ENCODE peak calls at places on chromosomes 4 and X, in eight cellular contexts. M is H9, J is transverse colon, R is psoas muscle, V is body of pancreas, Z is brain microvascular endothelial cell, E is cardiac muscle cell, Q is uterus. Y is an unnamed sample.

GRCh38 chr4:76341063-76341462 is 34.5 kb downstream of the STBD1 start:
- DNase-seq in M (no peak), J (no peak), R (no peak), V (no peak), Z (peak), E (peak), Q (no peak), Y (peak)

GRCh38 chr4:38131371-38132139 is 171.4 kb downstream of the PTTG2 start:
- DNase-seq in M (peak), J (peak), R (no peak), V (peak), Z (peak), E (peak), Q (peak), Y (no peak)

GRCh38 chr4:83207497-83208105 is 77.0 kb downstream of the COQ2 start:
- DNase-seq in M (no peak), J (peak), R (no peak), V (no peak), Z (peak), E (no peak), Q (no peak), Y (peak)

GRCh38 chr4:68951078-68951805 is at the start of gene UGT2A3:
- DNase-seq in M (peak), J (peak), R (no peak), V (peak), Z (no peak), E (no peak), Q (no peak), Y (no peak)

GRCh38 chr4:69718376-69719293 is 41.8 kb downstream of the SULT1B1 start:
- DNase-seq in M (no peak), J (no peak), R (no peak), V (no peak), Z (no peak), E (no peak), Q (no peak), Y (no peak)

GRCh38 chr4:118765399-118765798 is 70.5 kb downstream of the SEC24D start:
- DNase-seq in M (no peak), J (no peak), R (no peak), V (no peak), Z (peak), E (peak), Q (peak), Y (peak)

GRCh38 chrX:48974574-48974973 is 2.9 kb upstream of the KCND1 start:
- DNase-seq in M (no peak), J (no peak), R (no peak), V (no peak), Z (no peak), E (no peak), Q (no peak), Y (no peak)

GRCh38 chrX:357693-358471 is 28.8 kb downstream of the PPP2R3B start:
- DNase-seq in M (no peak), J (no peak), R (peak), V (no peak), Z (peak), E (no peak), Q (no peak), Y (no peak)

GRCh38 chr4:41189669-41190068 is 24.7 kb downstream of the APBB2 start:
- DNase-seq in M (no peak), J (no peak), R (no peak), V (no peak), Z (no peak), E (no peak), Q (no peak), Y (no peak)

GRCh38 chr4:8681391-8681790 is 88.8 kb downstream of the CPZ start:
- DNase-seq in M (no peak), J (no peak), R (no peak), V (no peak), Z (no peak), E (no peak), Q (no peak), Y (no peak)

GRCh38 chr4:189940178-189941004 is at the start of gene FRG1:
- DNase-seq in M (peak), J (peak), R (peak), V (peak), Z (peak), E (peak), Q (peak), Y (peak)

GRCh38 chr4:94764069-94764468 is 6.3 kb downstream of the BMPR1B start:
- DNase-seq in M (no peak), J (no peak), R (no peak), V (no peak), Z (no peak), E (no peak), Q (no peak), Y (no peak)

GRCh38 chr4:186910385-186910784 is 186.7 kb upstream of the FAT1 start:
- DNase-seq in M (no peak), J (no peak), R (no peak), V (no peak), Z (no peak), E (no peak), Q (no peak), Y (no peak)

GRCh38 chr4:47763279-47763678 is 74.6 kb downstream of the CORIN start:
- DNase-seq in M (no peak), J (no peak), R (no peak), V (no peak), Z (no peak), E (peak), Q (no peak), Y (no peak)

GRCh38 chr4:104752337-104752736 is 257.6 kb upstream of the CXXC4 start:
- DNase-seq in M (no peak), J (no peak), R (no peak), V (no peak), Z (no peak), E (no peak), Q (no peak), Y (no peak)

GRCh38 chr4:24734511-24734910 is 60.9 kb upstream of the SOD3 start:
- DNase-seq in M (no peak), J (no peak), R (no peak), V (no peak), Z (no peak), E (no peak), Q (no peak), Y (no peak)

GRCh38 chr4:24741915-24742314 is 53.5 kb upstream of the SOD3 start:
- DNase-seq in M (no peak), J (peak), R (no peak), V (no peak), Z (no peak), E (no peak), Q (no peak), Y (no peak)

GRCh38 chr4:24731448-24731847 is 63.9 kb upstream of the SOD3 start:
- DNase-seq in M (no peak), J (no peak), R (no peak), V (no peak), Z (no peak), E (no peak), Q (no peak), Y (no peak)

GRCh38 chr4:24730256-24731001 is 64.9 kb upstream of the SOD3 start:
- DNase-seq in M (no peak), J (peak), R (peak), V (peak), Z (no peak), E (no peak), Q (peak), Y (peak)

GRCh38 chr4:24736066-24736465 is 59.3 kb upstream of the SOD3 start:
- DNase-seq in M (peak), J (peak), R (no peak), V (peak), Z (peak), E (no peak), Q (no peak), Y (no peak)
- TF ChIP-seq CTCF in M (peak), J (peak), R (no peak), V (peak), Z (peak), E (peak), Q (no peak), Y (peak)

GRCh38 chrX:23035493-23035892 is 35.7 kb downstream of the DDX53 start:
- DNase-seq in M (peak), J (no peak), R (no peak), V (no peak), Z (no peak), E (peak), Q (no peak), Y (no peak)
- TF ChIP-seq CTCF in M (peak), J (no peak), R (no peak), V (no peak), Z (peak), E (no peak), Q (no peak), Y (no peak)

GRCh38 chr4:6686104-6686787 is 7.4 kb upstream of the S100P start:
- DNase-seq in M (no peak), J (no peak), R (no peak), V (no peak), Z (no peak), E (no peak), Q (no peak), Y (no peak)

GRCh38 chr4:6692379-6692778 is 1.3 kb upstream of the S100P start:
- DNase-seq in M (no peak), J (no peak), R (no peak), V (no peak), Z (no peak), E (no peak), Q (no peak), Y (no peak)

GRCh38 chr4:6689506-6689960 is 4.1 kb upstream of the S100P start:
- DNase-seq in M (peak), J (peak), R (no peak), V (no peak), Z (no peak), E (no peak), Q (no peak), Y (no peak)

GRCh38 chr4:6687947-6688878 is 5.5 kb upstream of the S100P start:
- DNase-seq in M (peak), J (no peak), R (no peak), V (no peak), Z (no peak), E (no peak), Q (no peak), Y (no peak)

GRCh38 chr4:6688879-6689505 is 4.7 kb upstream of the S100P start:
- DNase-seq in M (peak), J (peak), R (no peak), V (no peak), Z (peak), E (no peak), Q (no peak), Y (peak)
- TF ChIP-seq CTCF in M (no peak), J (no peak), R (no peak), V (no peak), Z (peak), E (peak), Q (no peak), Y (no peak)

GRCh38 chr4:170008376-170008775 is 17.8 kb downstream of the MFAP3L start:
- DNase-seq in M (no peak), J (no peak), R (no peak), V (no peak), Z (no peak), E (no peak), Q (no peak), Y (no peak)
- TF ChIP-seq CTCF in M (no peak), J (no peak), R (no peak), V (no peak), Z (peak), E (no peak), Q (no peak), Y (no peak)

DNA sequence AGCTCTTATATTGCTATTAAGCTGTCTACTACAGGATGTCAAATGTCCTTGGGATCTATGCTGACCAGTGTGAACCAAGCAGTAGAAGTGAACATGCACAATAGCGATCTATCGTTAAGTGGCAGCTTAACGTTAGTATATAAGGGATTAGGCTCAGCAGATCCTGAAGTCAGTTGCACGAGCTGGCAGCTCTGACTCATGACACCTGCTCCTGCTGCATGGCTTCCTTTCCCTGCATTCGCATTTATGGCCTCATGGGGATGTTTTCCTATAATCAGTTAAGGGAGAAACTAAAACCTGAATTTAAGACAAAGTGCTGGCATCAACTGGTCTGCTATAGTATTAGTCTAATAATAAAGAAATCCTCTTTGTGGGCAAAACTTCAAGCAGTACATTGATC is 12.7 kb upstream of the MCUB start:
- DNase-seq in M (no peak), J (no peak), R (no peak), V (no peak), Z (no peak), E (no peak), Q (no peak), Y (no peak)
- TF ChIP-seq CTCF in M (no peak), J (no peak), R (no peak), V (no peak), Z (no peak), E (no peak), Q (no peak), Y (no peak)

DNA sequence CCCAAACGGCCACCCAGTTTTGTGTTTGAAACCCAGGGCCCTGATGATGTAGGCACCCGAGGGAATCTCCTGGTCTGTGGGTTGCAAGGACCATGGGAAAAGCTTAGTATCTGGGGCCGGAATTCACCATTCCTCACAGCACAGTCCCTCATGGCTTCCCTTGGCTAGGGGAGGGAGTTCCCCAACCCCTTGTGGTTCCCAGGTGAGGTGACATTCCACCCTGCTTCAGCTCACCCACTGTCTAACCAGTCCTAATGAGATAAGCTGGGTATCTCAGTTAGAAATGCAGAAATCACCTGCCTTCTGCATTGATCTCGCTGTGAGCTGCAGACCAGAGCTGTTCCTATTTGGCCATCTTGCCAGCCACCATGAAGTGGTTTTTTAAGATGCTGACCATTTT is 84.0 kb downstream of the PRKG2 start:
- DNase-seq in M (peak), J (no peak), R (no peak), V (no peak), Z (no peak), E (no peak), Q (no peak), Y (no peak)
- TF ChIP-seq CTCF in M (no peak), J (no peak), R (no peak), V (no peak), Z (no peak), E (no peak), Q (no peak), Y (no peak)

DNA sequence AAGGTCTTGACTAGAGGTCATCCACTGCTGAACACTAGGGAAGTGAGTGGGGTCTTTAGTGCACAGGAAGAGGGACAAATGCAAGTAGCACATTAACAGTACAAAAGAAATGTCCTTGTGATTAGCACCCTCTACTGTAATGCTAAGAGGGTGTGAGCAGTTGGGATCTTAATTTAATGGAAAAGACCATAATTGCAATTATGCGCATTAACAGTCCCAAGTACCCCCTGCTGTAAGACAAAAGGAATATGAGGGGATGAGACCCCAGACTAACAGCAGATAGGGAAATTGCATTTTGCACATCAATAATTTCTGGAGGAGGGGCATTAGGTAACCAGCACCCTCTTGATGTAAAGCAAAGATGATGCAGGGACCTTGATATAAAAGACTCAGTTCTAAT is 285.0 kb downstream of the CHIC1 start:
- DNase-seq in M (no peak), J (no peak), R (no peak), V (no peak), Z (no peak), E (no peak), Q (no peak), Y (no peak)
- TF ChIP-seq CTCF in M (peak), J (no peak), R (no peak), V (no peak), Z (no peak), E (no peak), Q (no peak), Y (no peak)

GRCh38 chr4:24103434-24104168 is 213.8 kb upstream of the PPARGC1A start:
- DNase-seq in M (no peak), J (no peak), R (no peak), V (no peak), Z (peak), E (peak), Q (no peak), Y (no peak)
- TF ChIP-seq CTCF in M (no peak), J (no peak), R (no peak), V (no peak), Z (no peak), E (no peak), Q (no peak), Y (no peak)

DNA sequence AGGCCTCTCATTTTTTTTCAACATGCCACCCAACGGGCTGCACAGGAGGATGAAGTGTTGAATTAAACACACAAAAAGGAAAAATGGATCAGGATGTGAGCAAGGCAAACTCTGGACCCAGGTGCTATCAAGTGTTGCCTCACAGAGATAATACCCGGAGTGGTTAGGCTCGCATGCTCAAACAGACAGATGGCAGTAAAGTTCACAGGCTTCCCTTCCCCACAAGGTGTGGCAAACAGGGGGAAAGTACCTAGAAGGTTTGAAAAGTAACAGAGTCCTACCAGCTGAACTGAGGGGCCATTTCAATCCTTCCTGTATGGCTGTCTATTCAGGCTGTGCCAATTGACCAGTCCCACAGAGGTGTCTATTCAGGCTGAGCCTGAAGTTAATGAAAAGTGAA is 123.9 kb upstream of the GC start:
- DNase-seq in M (no peak), J (peak), R (no peak), V (no peak), Z (no peak), E (no peak), Q (no peak), Y (no peak)
- TF ChIP-seq CTCF in M (no peak), J (no peak), R (no peak), V (no peak), Z (no peak), E (no peak), Q (no peak), Y (no peak)

Y was measured in AG04450.